ENCODE peak calls at places on chromosomes 3 and 15, in six cellular contexts. N is psoas muscle; V is right atrium auricular region; E is heart left ventricle; Z is CD4-positive, alpha-beta memory T cell; T is K562. Q is an unnamed sample.
A peak's percentile ranks its signal among the peaks of the same experiment; 100 is the strongest.

GRCh38 chr3:187878776-187879524 is 133.7 kb upstream of the BCL6 start:
- DNase-seq in N (no peak), V (no peak), E (no peak), Z (no peak), T (no peak), Q (no peak)

GRCh38 chr15:53588773-53589172 is 170.7 kb downstream of the WDR72 start:
- DNase-seq in N (no peak), V (no peak), E (no peak), Z (no peak), T (no peak), Q (no peak)

GRCh38 chr15:41782486-41783271 is 8.4 kb downstream of the MAPKBP1 start:
- DNase-seq in N (no peak), V (no peak), E (no peak), Z (no peak), T (no peak), Q (no peak)

GRCh38 chr3:112629425-112629824 is 11.5 kb downstream of the CCDC80 start:
- DNase-seq in N (peak; percentile 73), V (peak; percentile 77), E (no peak), Z (no peak), T (no peak), Q (no peak)

GRCh38 chr3:120683671-120684301 is 1.7 kb upstream of the HGD start:
- DNase-seq in N (no peak), V (no peak), E (no peak), Z (no peak), T (no peak), Q (no peak)

GRCh38 chr3:143002083-143002712 is 828 bp downstream of the U2SURP start:
- DNase-seq in N (no peak), V (no peak), E (no peak), Z (peak; percentile 18), T (peak; percentile 40), Q (no peak)

GRCh38 chr3:7242303-7242635 is 381.4 kb downstream of the GRM7 start:
- DNase-seq in N (no peak), V (no peak), E (no peak), Z (no peak), T (no peak), Q (no peak)

GRCh38 chr3:120416868-120417267 is 33.9 kb downstream of the FSTL1 start:
- DNase-seq in N (no peak), V (no peak), E (no peak), Z (no peak), T (no peak), Q (no peak)

GRCh38 chr15:89666858-89667705 is 11.8 kb upstream of the KIF7 start:
- DNase-seq in N (no peak), V (no peak), E (no peak), Z (no peak), T (no peak), Q (no peak)

GRCh38 chr3:134064081-134064480 is 34.4 kb upstream of the SLCO2A1 start:
- DNase-seq in N (no peak), V (peak; percentile 36), E (no peak), Z (no peak), T (no peak), Q (no peak)

GRCh38 chr15:85296615-85297402 is 83.6 kb upstream of the AKAP13 start:
- DNase-seq in N (peak; percentile 59), V (peak; percentile 78), E (peak; percentile 60), Z (peak; percentile 70), T (peak; percentile 17), Q (no peak)

GRCh38 chr15:94110476-94111130 is 120.8 kb upstream of the MCTP2 start:
- DNase-seq in N (no peak), V (no peak), E (no peak), Z (no peak), T (no peak), Q (no peak)

GRCh38 chr15:75840659-75841058 is 2.6 kb upstream of the UBE2Q2 start:
- DNase-seq in N (no peak), V (peak; percentile 65), E (peak; percentile 38), Z (no peak), T (no peak), Q (no peak)

GRCh38 chr15:37758412-37758811 is 176.0 kb upstream of the TMCO5A start:
- DNase-seq in N (no peak), V (no peak), E (no peak), Z (no peak), T (no peak), Q (no peak)

GRCh38 chr3:114973576-114973975 is 173.5 kb downstream of the ZBTB20 start:
- DNase-seq in N (no peak), V (no peak), E (no peak), Z (no peak), T (no peak), Q (no peak)

GRCh38 chr3:195461518-195462307 is 18.9 kb upstream of the ACAP2 start:
- DNase-seq in N (no peak), V (no peak), E (no peak), Z (no peak), T (no peak), Q (no peak)

GRCh38 chr15:77838061-77838460 is 205.3 kb upstream of the LINGO1 start:
- DNase-seq in N (peak; percentile 30), V (no peak), E (no peak), Z (no peak), T (no peak), Q (peak; percentile 31)

GRCh38 chr3:172530566-172530965 is 7.3 kb upstream of the TNFSF10 start:
- DNase-seq in N (no peak), V (no peak), E (no peak), Z (peak; percentile 42), T (no peak), Q (no peak)

GRCh38 chr3:29281265-29282228 is 676 bp downstream of the RBMS3 start:
- DNase-seq in N (no peak), V (no peak), E (peak; percentile 37), Z (no peak), T (no peak), Q (no peak)

GRCh38 chr3:20451170-20451569 is 265.2 kb upstream of the SGO1 start:
- DNase-seq in N (no peak), V (no peak), E (no peak), Z (no peak), T (no peak), Q (no peak)

GRCh38 chr3:107488942-107489341 is 33.8 kb upstream of the BBX start:
- DNase-seq in N (no peak), V (no peak), E (no peak), Z (no peak), T (no peak), Q (no peak)

GRCh38 chr15:47727676-47728075 is 10.4 kb downstream of the SEMA6D start:
- DNase-seq in N (no peak), V (no peak), E (no peak), Z (no peak), T (no peak), Q (no peak)

GRCh38 chr15:58252586-58253323 is 114.6 kb downstream of the AQP9 start:
- DNase-seq in N (no peak), V (no peak), E (no peak), Z (no peak), T (no peak), Q (no peak)

GRCh38 chr15:42724276-42724675 is 12.7 kb downstream of the CDAN1 start:
- DNase-seq in N (no peak), V (no peak), E (no peak), Z (no peak), T (no peak), Q (no peak)

GRCh38 chr3:160774172-160774571 is 18.1 kb downstream of the PPM1L start:
- DNase-seq in N (no peak), V (no peak), E (no peak), Z (no peak), T (no peak), Q (no peak)

GRCh38 chr15:50137330-50137761 is 18.3 kb upstream of the ATP8B4 start:
- DNase-seq in N (no peak), V (no peak), E (no peak), Z (no peak), T (peak; percentile 23), Q (no peak)

GRCh38 chr15:25106209-25106608 is 151.4 kb downstream of the SNRPN start:
- DNase-seq in N (no peak), V (no peak), E (no peak), Z (no peak), T (no peak), Q (no peak)
- H3K9me3 ChIP-seq in N (peaks cover 25% of the 10 kb centered on the region), V (peaks cover 90% of the 10 kb centered on the region), E (peaks cover 86% of the 10 kb centered on the region), Z (peaks cover 18% of the 10 kb centered on the region), T (peaks cover 1% of the 10 kb centered on the region), Q (peaks cover 56% of the 10 kb centered on the region)

DNA sequence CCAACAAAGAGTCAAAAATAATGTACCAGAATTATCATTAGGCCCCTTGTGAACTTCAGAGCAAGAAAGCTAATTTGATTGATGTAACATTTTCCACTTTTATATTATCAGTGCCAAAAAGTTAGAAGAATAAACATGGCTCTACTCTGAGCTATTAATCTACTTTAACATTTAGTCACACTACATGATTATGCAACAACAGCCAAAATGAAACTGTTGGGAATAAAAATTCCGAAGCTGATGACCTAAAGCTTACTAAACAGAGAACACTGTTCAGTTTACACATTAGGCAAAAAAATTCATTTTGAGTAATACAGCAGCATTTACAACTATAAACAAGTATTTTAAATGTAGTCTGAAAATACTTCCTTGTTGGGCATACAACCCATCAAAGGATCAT is 1134.1 kb downstream of the EPHA3 start:
- DNase-seq in N (no peak), V (no peak), E (no peak), Z (no peak), T (no peak), Q (no peak)
- H3K9me3 ChIP-seq in N (no peaks in the 10 kb centered on the region), V (peaks cover 11% of the 10 kb centered on the region), E (peaks cover 24% of the 10 kb centered on the region), Z (no peaks in the 10 kb centered on the region), T (no peaks in the 10 kb centered on the region), Q (peaks cover 4% of the 10 kb centered on the region)

DNA sequence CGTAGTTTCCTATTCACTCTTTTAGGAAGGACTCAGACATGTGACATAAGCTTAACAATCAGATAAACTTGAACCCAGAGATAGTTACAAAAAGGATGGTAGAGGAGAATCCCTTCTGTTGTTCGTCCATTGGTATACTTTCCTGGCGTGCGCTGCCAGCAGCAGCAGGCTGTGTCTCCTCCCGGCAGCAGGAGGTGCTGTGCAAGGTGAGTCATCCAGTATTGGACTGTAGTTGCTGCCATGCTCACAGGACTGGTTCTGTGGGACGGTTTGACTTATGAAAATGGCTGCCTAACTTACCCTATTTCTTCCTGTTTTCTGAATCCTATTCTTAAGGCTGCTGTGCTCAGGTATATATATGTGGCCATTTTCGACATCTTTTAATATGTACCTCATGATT is 253.4 kb upstream of the LRRC3B start:
- DNase-seq in N (no peak), V (no peak), E (no peak), Z (no peak), T (no peak), Q (no peak)
- H3K9me3 ChIP-seq in N (no peaks in the 10 kb centered on the region), V (no peaks in the 10 kb centered on the region), E (no peaks in the 10 kb centered on the region), Z (no peaks in the 10 kb centered on the region), T (peaks cover 1% of the 10 kb centered on the region), Q (no peaks in the 10 kb centered on the region)

GRCh38 chr3:44762690-44763089 is 1.1 kb downstream of the KIF15 start:
- DNase-seq in N (no peak), V (no peak), E (no peak), Z (no peak), T (no peak), Q (no peak)
- H3K9me3 ChIP-seq in N (peaks cover 9% of the 10 kb centered on the region), V (peaks cover 5% of the 10 kb centered on the region), E (peaks cover 11% of the 10 kb centered on the region), Z (no peaks in the 10 kb centered on the region), T (peaks cover 38% of the 10 kb centered on the region), Q (no peaks in the 10 kb centered on the region)